ENCODE peak calls at places on chromosomes 4 and X, in six cellular contexts. G is neuronal stem cell, U is IMR-90, W is mesenchymal stem cell, X is trophoblast cell, Z is H1. P is an unnamed sample.

GRCh38 chrX:139429913-139430312 is 100.6 kb upstream of the F9 start:
- DNase-seq in W (no peak), X (no peak), G (no peak), U (no peak), Z (no peak), P (peak; percentile 38)

GRCh38 chrX:74925210-74926088 is at the start of gene NEXMIF:
- DNase-seq in W (peak; percentile 7), U (no peak), G (peak; percentile 44), X (peak; percentile 32), Z (no peak), P (no peak)

GRCh38 chr4:109574931-109575804 is 15.1 kb downstream of the MCUB start:
- DNase-seq in Z (no peak), X (no peak), W (no peak), G (no peak), U (no peak), P (no peak)

GRCh38 chr4:1328267-1329155 is 18.5 kb upstream of the UVSSA start:
- DNase-seq in W (no peak), Z (no peak), U (no peak), X (no peak), G (no peak), P (no peak)

GRCh38 chr4:84804126-84804525 is 162.4 kb downstream of the WDFY3 start:
- DNase-seq in U (peak; percentile 61), Z (no peak), G (no peak), X (no peak), W (peak; percentile 22), P (no peak)

GRCh38 chr4:28211714-28212470 is 1351.3 kb downstream of the STIM2 start:
- DNase-seq in W (peak; percentile 43), G (no peak), U (peak; percentile 42), X (peak; percentile 24), Z (no peak), P (no peak)

GRCh38 chr4:123096038-123096437 is 173.6 kb upstream of the NUDT6 start:
- DNase-seq in X (no peak), Z (no peak), G (peak; percentile 15), U (no peak), W (peak; percentile 30), P (peak; percentile 87)

GRCh38 chrX:103518571-103518970 is 718 bp downstream of the RAB40A start:
- DNase-seq in W (no peak), U (no peak), X (no peak), Z (no peak), G (no peak), P (no peak)

GRCh38 chrX:69932323-69932722 is 117.4 kb downstream of the AWAT2 start:
- DNase-seq in W (no peak), G (no peak), U (no peak), Z (no peak), X (no peak), P (no peak)

GRCh38 chr4:26466871-26467270 is 23.4 kb downstream of the CCKAR start:
- DNase-seq in G (no peak), U (no peak), Z (no peak), W (no peak), X (no peak), P (no peak)

GRCh38 chrX:38192007-38192625 is 28.6 kb downstream of the SRPX start:
- DNase-seq in W (no peak), U (peak; percentile 25), G (no peak), Z (no peak), X (no peak), P (peak; percentile 16)

GRCh38 chr4:185994750-185995149 is 74.2 kb upstream of the TLR3 start:
- DNase-seq in U (no peak), Z (no peak), G (no peak), W (no peak), X (no peak), P (no peak)

GRCh38 chr4:24417206-24417605 is 167.1 kb downstream of the DHX15 start:
- DNase-seq in X (no peak), Z (no peak), U (no peak), W (no peak), G (no peak), P (no peak)

GRCh38 chr4:42327323-42327722 is 70.0 kb upstream of the SHISA3 start:
- DNase-seq in X (no peak), W (no peak), G (no peak), Z (no peak), U (no peak), P (no peak)

GRCh38 chrX:115233497-115234219 is at the start of gene LRCH2:
- DNase-seq in U (peak; percentile 41), X (no peak), Z (no peak), G (peak; percentile 49), W (peak; percentile 62), P (peak; percentile 30)

GRCh38 chr4:187972135-187972534 is 23.4 kb upstream of the ZFP42 start:
- DNase-seq in W (no peak), X (no peak), G (no peak), U (peak; percentile 26), Z (no peak), P (no peak)

GRCh38 chr4:41693629-41694028 is 54.9 kb downstream of the PHOX2B start:
- DNase-seq in Z (no peak), W (peak; percentile 42), X (no peak), G (peak; percentile 18), U (peak; percentile 56), P (peak; percentile 45)

GRCh38 chr4:76562851-76563803 is 128.1 kb downstream of the SHROOM3 start:
- DNase-seq in G (no peak), W (no peak), X (no peak), Z (no peak), U (no peak), P (no peak)

GRCh38 chr4:26558166-26558895 is 25.6 kb upstream of the TBC1D19 start:
- DNase-seq in W (no peak), G (no peak), Z (no peak), X (no peak), U (no peak), P (no peak)

GRCh38 chr4:89645512-89645911 is 191.4 kb downstream of the SNCA start:
- DNase-seq in G (no peak), U (no peak), X (no peak), Z (no peak), W (no peak), P (no peak)

GRCh38 chrX:110418857-110419249 is 60.2 kb downstream of the RTL9 start:
- DNase-seq in W (peak; percentile 80), G (no peak), X (no peak), Z (no peak), U (peak; percentile 86), P (no peak)

GRCh38 chrX:100973411-100973810 is 3.9 kb downstream of the ARL13A start:
- DNase-seq in Z (no peak), X (no peak), U (peak; percentile 87), G (no peak), W (peak; percentile 52), P (no peak)

GRCh38 chr4:164134388-164134787 is 619.5 kb upstream of the SMIM31 start:
- DNase-seq in G (no peak), Z (no peak), U (no peak), X (no peak), W (peak; percentile 17), P (no peak)

GRCh38 chr4:2817136-2817535 is 24.3 kb downstream of the SH3BP2 start:
- DNase-seq in U (no peak), Z (no peak), G (no peak), X (no peak), W (no peak), P (no peak)

GRCh38 chr4:2816401-2816954 is 23.6 kb downstream of the SH3BP2 start:
- DNase-seq in U (no peak), X (no peak), Z (no peak), G (no peak), W (no peak), P (no peak)

GRCh38 chr4:2819244-2820215 is 24.1 kb upstream of the ADD1 start:
- DNase-seq in U (no peak), X (no peak), Z (no peak), W (no peak), G (no peak), P (no peak)

GRCh38 chr4:2818351-2818939 is 25.2 kb upstream of the ADD1 start:
- DNase-seq in G (no peak), W (no peak), U (no peak), Z (no peak), X (no peak), P (peak; percentile 35)

DNA sequence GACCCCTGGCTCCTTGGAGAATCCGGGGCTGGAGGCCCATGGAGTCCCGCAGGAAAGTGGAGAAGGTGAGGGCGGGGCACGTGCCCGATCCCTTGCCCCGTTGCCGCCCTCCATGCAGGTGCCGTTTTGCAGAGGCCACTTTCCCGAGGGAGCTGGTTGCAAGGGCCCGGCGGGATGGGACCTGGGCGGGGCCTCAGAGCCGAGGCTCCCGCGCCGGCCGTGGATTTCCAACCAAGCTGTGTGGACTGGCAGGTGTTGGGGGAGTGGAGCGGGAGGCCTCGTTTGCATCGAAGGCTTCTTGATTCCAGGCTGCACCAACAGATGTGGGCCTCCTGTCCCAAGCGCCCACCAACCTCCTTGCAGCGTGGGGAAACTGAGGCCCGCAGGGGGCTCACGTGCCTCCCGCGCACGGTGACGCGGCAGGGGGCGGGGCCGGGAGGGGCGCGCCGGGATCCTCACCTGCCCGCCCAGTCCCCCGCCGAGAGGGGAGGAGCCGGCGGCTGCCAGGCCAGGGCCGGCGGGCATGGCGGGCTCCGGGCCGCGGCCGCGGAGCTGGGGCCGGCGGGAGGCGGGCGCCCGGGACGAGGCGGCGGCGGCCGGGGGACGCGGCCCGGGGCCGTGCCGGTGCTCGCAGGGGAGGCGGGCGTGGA is 24.9 kb downstream of the SH3BP2 start:
- DNase-seq in G (no peak), U (no peak), W (no peak), Z (no peak), X (peak; percentile 19), P (peak; percentile 56)
- H3K36me3 ChIP-seq in G (peaks cover 19% of the 10 kb centered on the region), U (peaks cover 19% of the 10 kb centered on the region), W (peaks cover 65% of the 10 kb centered on the region), Z (peaks cover 8% of the 10 kb centered on the region), X (peaks cover 15% of the 10 kb centered on the region), P (peaks cover 1% of the 10 kb centered on the region)

DNA sequence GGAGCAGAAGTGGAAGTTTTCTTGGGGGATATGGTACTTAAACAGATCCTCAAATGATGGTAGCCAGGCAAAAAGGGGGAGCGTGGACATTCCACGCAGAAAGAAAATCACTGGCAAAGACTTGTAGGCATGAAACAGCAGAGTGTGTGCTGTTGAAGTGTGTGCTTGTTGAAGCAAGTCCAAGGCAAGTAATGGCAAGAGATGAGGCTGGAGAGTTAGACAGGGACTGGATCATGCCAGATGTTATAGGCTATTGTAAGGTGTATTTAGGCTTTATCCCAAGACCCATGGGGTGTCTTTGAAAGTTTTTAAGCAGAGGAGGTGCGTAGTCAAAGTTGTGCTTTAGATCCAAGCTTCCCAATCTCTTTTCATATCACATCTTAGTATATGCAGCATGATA is 124.5 kb downstream of the MBNL3 start:
- DNase-seq in X (no peak), U (no peak), W (no peak), G (no peak), Z (no peak), P (no peak)
- H2BK5ac ChIP-seq in X (no peak overlapping the region), U (no peak overlapping the region), W (no peak overlapping the region), G (no peak overlapping the region), Z (no peak overlapping the region), P (no peak overlapping the region)

GRCh38 chrX:40570346-40571093 is 10.2 kb upstream of the ATP6AP2 start:
- DNase-seq in W (no peak), Z (no peak), U (no peak), G (no peak), X (no peak), P (peak; percentile 11)
- H3K27ac ChIP-seq in W (no peak overlapping the region), Z (no peak overlapping the region), U (no peak overlapping the region), G (no peak overlapping the region), X (no peak overlapping the region), P (no peak overlapping the region)

GRCh38 chrX:42140320-42140719 is 217.0 kb upstream of the CASK start:
- DNase-seq in G (no peak), U (no peak), W (no peak), Z (no peak), X (no peak), P (no peak)

GRCh38 chrX:42149281-42149680 is 225.9 kb upstream of the CASK start:
- DNase-seq in X (no peak), W (no peak), U (no peak), G (no peak), Z (no peak), P (peak; percentile 7)

GRCh38 chrX:42149786-42150185 is 226.4 kb upstream of the CASK start:
- DNase-seq in Z (no peak), X (no peak), G (no peak), U (no peak), W (peak; percentile 58), P (no peak)

GRCh38 chrX:42143866-42144592 is 220.7 kb upstream of the CASK start:
- DNase-seq in W (no peak), X (no peak), Z (no peak), G (no peak), U (no peak), P (no peak)
- H3K36me3 ChIP-seq in W (no peaks in the 10 kb centered on the region), X (no peaks in the 10 kb centered on the region), Z (no peaks in the 10 kb centered on the region), G (no peaks in the 10 kb centered on the region), U (no peaks in the 10 kb centered on the region), P (no peaks in the 10 kb centered on the region)